ENCODE peak calls at places on chromosome 2, in four cellular contexts. A, B, F and Q are unnamed samples.

GRCh38 chr2:6880200-6880733 is 2.7 kb downstream of the RSAD2 start:
- DNase-seq in A (peak; percentile 91), F (no peak), B (no peak), Q (no peak)

GRCh38 chr2:71919701-71920100 is 228.0 kb downstream of the CYP26B1 start:
- DNase-seq in F (no peak), B (no peak), A (no peak), Q (no peak)

GRCh38 chr2:74756356-74756890 is 77.5 kb upstream of the HK2 start:
- DNase-seq in A (no peak), B (no peak), F (peak; percentile 29), Q (no peak)

GRCh38 chr2:64943387-64944150 is 45.6 kb upstream of the SLC1A4 start:
- DNase-seq in F (peak; percentile 36), B (peak; percentile 97), A (no peak), Q (peak; percentile 93)

GRCh38 chr2:187138240-187138639 is 289.3 kb upstream of the ZSWIM2 start:
- DNase-seq in A (peak; percentile 45), B (peak; percentile 6), F (peak; percentile 75), Q (peak; percentile 33)

GRCh38 chr2:60972889-60973656 is 44.4 kb upstream of the PEX13 start:
- DNase-seq in B (no peak), F (no peak), A (no peak), Q (no peak)

GRCh38 chr2:1480671-1481076 is 67.4 kb downstream of the TPO start:
- DNase-seq in F (no peak), A (no peak), B (no peak), Q (peak; percentile 3)

GRCh38 chr2:65320042-65320711 is 92.5 kb downstream of the ACTR2 start:
- DNase-seq in B (peak; percentile 63), F (peak; percentile 87), A (peak; percentile 46), Q (peak; percentile 89)

GRCh38 chr2:100675373-100675772 is 112.6 kb downstream of the PDCL3 start:
- DNase-seq in B (no peak), A (no peak), F (no peak), Q (no peak)

GRCh38 chr2:100677611-100678185 is 114.9 kb downstream of the PDCL3 start:
- DNase-seq in B (no peak), F (no peak), A (no peak), Q (no peak)

GRCh38 chr2:100675855-100676254 is 113.1 kb downstream of the PDCL3 start:
- DNase-seq in B (no peak), A (no peak), F (no peak), Q (no peak)

GRCh38 chr2:100674671-100675070 is 111.9 kb downstream of the PDCL3 start:
- DNase-seq in F (no peak), B (no peak), A (no peak), Q (no peak)

DNA sequence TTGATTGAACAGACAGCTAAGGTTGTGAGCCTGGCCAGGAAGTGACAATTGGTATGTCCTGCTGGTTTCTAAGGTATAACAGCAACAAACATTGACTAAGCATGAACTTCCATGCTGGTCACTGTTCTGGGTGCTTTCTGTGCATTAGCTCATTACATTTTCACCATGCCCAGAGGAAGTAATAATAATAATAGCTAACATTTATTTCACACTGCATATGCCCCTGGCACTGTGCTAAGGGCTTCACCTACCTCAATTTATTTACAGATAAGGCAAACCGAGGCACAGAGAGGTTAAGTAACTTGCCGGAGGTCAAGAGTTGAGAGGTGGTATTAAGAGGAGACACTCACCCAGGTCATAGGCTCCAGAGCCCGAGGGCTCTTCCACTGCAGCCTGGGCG is 113.6 kb downstream of the PDCL3 start:
- DNase-seq in F (no peak), A (no peak), B (no peak), Q (no peak)
- TF ChIP-seq CTCF in F (no peak), A (no peak), B (no peak), Q (no peak)

DNA sequence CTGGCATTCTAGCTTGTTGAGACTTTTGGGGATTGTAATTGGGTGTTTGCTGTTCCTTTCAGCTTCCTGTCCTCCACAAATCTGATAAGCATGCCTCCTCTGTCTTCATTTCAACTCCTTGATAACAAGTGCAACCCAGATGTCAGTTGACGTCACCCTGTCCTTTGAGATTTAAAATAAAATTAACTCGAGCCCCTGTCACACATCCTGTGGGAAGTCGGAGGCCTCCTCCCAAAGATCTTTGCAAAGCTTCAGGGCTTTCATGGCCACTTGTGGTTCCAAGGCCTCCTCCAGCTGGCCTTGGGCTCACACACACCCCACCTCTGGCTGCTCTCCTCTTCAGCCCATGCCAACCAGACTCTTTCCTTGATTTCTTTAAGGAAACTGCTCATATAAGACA is 69.9 kb upstream of the ITGA6 start:
- DNase-seq in F (no peak), B (no peak), A (no peak), Q (no peak)
- H3K4me3 ChIP-seq in F (no peak overlapping the region), B (no peak overlapping the region), A (no peak overlapping the region), Q (no peak overlapping the region)

GRCh38 chr2:10036095-10036879 is 7.1 kb upstream of the KLF11 start:
- DNase-seq in A (no peak), F (peak; percentile 74), B (peak; percentile 92), Q (peak; percentile 79)
- TF ChIP-seq CTCF in A (peak; percentile 10), F (peak; percentile 53), B (peak; percentile 30), Q (peak; percentile 57)

GRCh38 chr2:200456567-200456966 is 53.3 kb downstream of the KCTD18 start:
- DNase-seq in A (no peak), B (no peak), F (no peak), Q (no peak)

GRCh38 chr2:200463449-200463848 is 46.4 kb downstream of the KCTD18 start:
- DNase-seq in F (no peak), A (no peak), B (no peak), Q (no peak)

GRCh38 chr2:200466703-200467418 is 43.0 kb downstream of the KCTD18 start:
- DNase-seq in F (peak; percentile 91), B (peak; percentile 81), A (no peak), Q (peak; percentile 73)

GRCh38 chr2:200459101-200459500 is 50.8 kb downstream of the KCTD18 start:
- DNase-seq in A (no peak), B (no peak), F (no peak), Q (no peak)

DNA sequence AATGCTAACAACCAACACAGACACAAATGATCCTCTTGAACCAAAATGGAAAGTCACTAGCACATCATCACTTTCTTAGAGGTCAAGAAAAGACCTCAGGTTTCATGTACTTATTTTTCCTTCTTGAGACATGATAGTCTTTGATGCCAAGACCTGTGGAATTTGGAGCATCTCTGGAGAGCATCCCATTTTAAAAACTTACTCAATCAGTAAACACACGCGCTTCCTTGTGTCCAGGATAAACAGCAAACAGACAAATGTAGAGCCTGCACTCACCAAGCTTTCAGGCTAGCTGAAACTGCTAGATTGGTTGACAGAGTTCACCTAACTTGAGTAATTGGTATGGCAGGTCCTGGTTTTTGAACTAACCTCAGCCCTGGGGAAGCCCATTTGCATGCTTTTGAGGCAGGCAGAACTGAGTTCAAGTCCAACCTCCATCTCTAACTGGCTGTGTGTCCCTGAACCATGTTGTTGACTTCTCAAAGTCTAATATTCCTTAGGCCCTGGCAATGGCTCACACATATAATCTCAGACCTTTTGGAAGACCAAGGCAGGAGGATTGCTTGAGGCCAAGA is 47.6 kb downstream of the KCTD18 start:
- DNase-seq in B (no peak), F (no peak), A (no peak), Q (no peak)
- H3K4me3 ChIP-seq in B (no peak overlapping the region), F (no peak overlapping the region), A (no peak overlapping the region), Q (no peak overlapping the region)

DNA sequence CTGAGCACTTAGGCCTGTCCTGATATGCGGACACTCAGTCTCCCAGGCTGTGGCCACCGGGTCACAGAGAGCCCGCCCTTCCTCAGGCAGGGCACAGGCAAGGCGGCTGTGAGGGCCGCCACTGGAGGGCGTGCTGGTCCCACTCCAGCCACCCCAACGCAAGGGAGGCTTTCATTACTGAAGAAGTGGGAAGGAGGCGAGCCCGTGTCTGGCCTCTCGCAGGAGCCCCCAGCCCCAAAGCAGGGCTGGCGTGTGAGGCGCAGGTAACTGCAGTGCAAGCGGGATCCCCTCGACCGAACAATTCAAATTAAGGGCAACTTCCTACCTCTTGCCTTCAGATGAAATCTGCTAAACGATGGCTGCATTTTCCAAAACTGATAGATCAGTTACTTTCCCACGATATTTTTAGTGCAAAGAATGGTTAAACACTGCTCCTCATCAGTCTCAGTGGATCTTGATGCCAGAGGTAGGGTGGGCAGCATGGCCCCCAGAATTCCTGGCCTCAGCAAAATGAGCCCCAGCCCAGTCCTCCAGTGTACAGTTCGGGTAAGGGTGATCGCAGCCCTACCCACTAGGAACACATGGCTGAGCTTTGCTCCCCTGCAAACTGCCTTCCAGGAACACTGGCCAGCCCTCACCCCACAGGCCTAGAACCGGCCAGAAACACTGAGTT is 97.2 kb downstream of the SEPTIN10 start:
- DNase-seq in B (peak; percentile 67), A (peak; percentile 60), F (peak; percentile 52), Q (no peak)
- TF ChIP-seq CTCF in B (peak; percentile 31), A (peak; percentile 77), F (peak; percentile 70), Q (peak; percentile 36)

GRCh38 chr2:127081826-127082633 is 24.9 kb downstream of the BIN1 start:
- DNase-seq in A (peak; percentile 34), F (peak; percentile 44), B (peak; percentile 70), Q (no peak)

GRCh38 chr2:127084611-127085031 is 22.3 kb downstream of the BIN1 start:
- DNase-seq in B (no peak), F (no peak), A (no peak), Q (no peak)

GRCh38 chr2:127085260-127085666 is 21.7 kb downstream of the BIN1 start:
- DNase-seq in F (peak; percentile 61), A (no peak), B (no peak), Q (peak; percentile 24)

GRCh38 chr2:127082974-127083373 is 24.0 kb downstream of the BIN1 start:
- DNase-seq in F (peak; percentile 59), B (peak; percentile 61), A (no peak), Q (peak; percentile 39)

DNA sequence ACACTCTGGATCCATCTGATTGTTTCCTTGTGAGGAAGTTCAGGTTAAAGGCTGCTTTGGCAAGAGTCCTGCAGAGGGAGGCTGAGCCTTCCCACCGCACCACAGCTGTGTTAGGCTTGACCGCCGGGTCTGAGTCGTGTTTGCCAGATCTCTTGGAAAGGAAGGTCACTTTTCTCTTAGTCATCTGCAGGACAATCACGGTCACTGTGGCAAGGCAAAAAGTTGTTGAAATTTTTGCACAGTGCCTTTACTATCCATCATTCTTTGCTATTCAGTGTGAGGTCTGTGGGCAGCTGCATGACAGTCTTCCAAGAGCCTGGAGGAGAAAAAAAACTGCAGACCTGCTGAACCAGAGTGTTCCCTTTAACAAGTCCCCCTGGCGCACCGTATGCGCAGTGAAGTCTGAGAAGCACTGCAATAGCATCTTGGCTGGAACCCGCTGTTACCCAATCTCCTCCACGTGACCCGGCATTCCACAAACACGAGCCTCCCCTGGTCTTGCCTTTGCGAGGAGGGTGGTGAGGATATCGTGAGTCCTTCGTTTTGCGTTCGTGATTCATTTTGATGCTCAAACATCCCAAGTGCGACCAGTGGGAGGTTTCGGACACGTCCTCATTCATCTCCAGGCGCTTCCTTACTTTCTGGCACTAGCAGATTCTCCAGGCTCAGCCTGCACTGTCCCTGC is 23.0 kb downstream of the BIN1 start:
- DNase-seq in F (peak; percentile 98), B (peak; percentile 92), A (no peak), Q (peak; percentile 99)
- H3K4me3 ChIP-seq in F (peak overlapping the region; percentile 22), B (no peak overlapping the region), A (no peak overlapping the region), Q (peak overlapping the region; percentile 29)